ENCODE peak calls at places on chromosomes 13 and 19, in six cellular contexts. I, X, V, P, A and D are unnamed samples.

GRCh38 chr13:80141114-80141849 is 199.6 kb downstream of the SPRY2 start:
- DNase-seq in I (peak), X (no peak), V (no peak), P (peak), A (no peak), D (no peak)

GRCh38 chr13:30158774-30159445 is 148.4 kb downstream of the KATNAL1 start:
- DNase-seq in I (peak), X (no peak), V (peak), P (peak), A (no peak), D (no peak)

GRCh38 chr19:29614046-29614445 is 8.0 kb downstream of the POP4 start:
- DNase-seq in I (no peak), X (no peak), V (no peak), P (no peak), A (no peak), D (no peak)

GRCh38 chr13:113448885-113449692 is 4.2 kb downstream of the ADPRHL1 start:
- DNase-seq in I (peak), X (peak), V (peak), P (no peak), A (peak), D (no peak)

GRCh38 chr13:29496241-29496712 is 99.2 kb downstream of the SLC7A1 start:
- DNase-seq in I (no peak), X (no peak), V (peak), P (no peak), A (no peak), D (no peak)

GRCh38 chr13:25085125-25085742 is 10.7 kb upstream of the PABPC3 start:
- DNase-seq in I (no peak), X (no peak), V (peak), P (peak), A (no peak), D (no peak)

GRCh38 chr19:46678110-46678732 is 17.2 kb upstream of the DACT3 start:
- DNase-seq in I (no peak), X (peak), V (peak), P (no peak), A (peak), D (no peak)

GRCh38 chr13:22265563-22265962 is 594.7 kb downstream of the FGF9 start:
- DNase-seq in I (no peak), X (no peak), V (no peak), P (no peak), A (no peak), D (no peak)

GRCh38 chr13:33617055-33617454 is 200.9 kb upstream of the RFC3 start:
- DNase-seq in I (no peak), X (no peak), V (no peak), P (no peak), A (no peak), D (no peak)

GRCh38 chr19:18291590-18292459 is 10.4 kb upstream of the JUND start:
- DNase-seq in I (peak), X (peak), V (peak), P (peak), A (peak), D (no peak)

GRCh38 chr13:20354722-20355121 is 122.6 kb upstream of the GJB6 start:
- DNase-seq in I (no peak), X (no peak), V (no peak), P (no peak), A (no peak), D (no peak)

GRCh38 chr19:41001243-41001971 is 10.3 kb downstream of the CYP2B6 start:
- DNase-seq in I (no peak), X (no peak), V (peak), P (no peak), A (no peak), D (no peak)

GRCh38 chr13:109246001-109246400 is 540.4 kb downstream of the IRS2 start:
- DNase-seq in I (no peak), X (no peak), V (no peak), P (no peak), A (no peak), D (no peak)

GRCh38 chr13:99614465-99614885 is 113.2 kb downstream of the TM9SF2 start:
- DNase-seq in I (no peak), X (no peak), V (peak), P (no peak), A (no peak), D (no peak)

GRCh38 chr13:103006706-103007426 is 59.4 kb downstream of the SLC10A2 start:
- DNase-seq in I (no peak), X (no peak), V (no peak), P (peak), A (no peak), D (no peak)